ENCODE peak calls at places on chromosomes 12 and 14, in four cellular contexts. L, T, B and V are unnamed samples.

GRCh38 chr12:86170051-86170450 is 86.1 kb downstream of the MGAT4C start:
- DNase-seq in T (no peak), L (no peak), B (no peak), V (no peak)

GRCh38 chr12:126617312-126617711 is 1552.1 kb downstream of the AACS start:
- DNase-seq in T (no peak), B (no peak), L (no peak), V (no peak)

GRCh38 chr12:20183563-20183962 is 184.8 kb upstream of the PDE3A start:
- DNase-seq in T (no peak), L (no peak), B (no peak), V (no peak)

GRCh38 chr12:113016796-113017195 is 38.5 kb downstream of the OAS2 start:
- DNase-seq in T (no peak), L (no peak), B (no peak), V (no peak)

GRCh38 chr12:104583311-104583710 is 126.6 kb downstream of the CHST11 start:
- DNase-seq in B (no peak), L (no peak), T (no peak), V (no peak)

GRCh38 chr14:87066221-87066817 is 926.7 kb downstream of the GALC start:
- DNase-seq in B (no peak), T (no peak), L (no peak), V (peak; percentile 14)

GRCh38 chr14:22627506-22628263 is 16.5 kb downstream of the OR6J1 start:
- DNase-seq in B (no peak), L (no peak), T (no peak), V (no peak)

GRCh38 chr12:69620921-69621320 is 10.2 kb upstream of the LRRC10 start:
- DNase-seq in B (no peak), T (no peak), L (no peak), V (no peak)

GRCh38 chr14:52703225-52703624 is 3.8 kb upstream of the PSMC6 start:
- DNase-seq in B (no peak), L (no peak), T (no peak), V (no peak)

GRCh38 chr14:97841762-97842161 is 1044.6 kb downstream of the VRK1 start:
- DNase-seq in T (no peak), L (no peak), B (no peak), V (no peak)

GRCh38 chr14:59320771-59321170 is 132.3 kb downstream of the DAAM1 start:
- DNase-seq in B (no peak), T (no peak), L (no peak), V (no peak)

GRCh38 chr14:76863724-76864407 is 37.7 kb downstream of the LRRC74A start:
- DNase-seq in B (peak; percentile 32), T (no peak), L (no peak), V (no peak)

GRCh38 chr14:76965232-76965631 is 63.3 kb downstream of the IRF2BPL start:
- DNase-seq in B (no peak), L (no peak), T (no peak), V (no peak)

GRCh38 chr12:12488823-12489528 is 73.7 kb downstream of the DUSP16 start:
- DNase-seq in L (no peak), T (no peak), B (no peak), V (no peak)

GRCh38 chr12:9133243-9133938 is 17.7 kb upstream of the A2M start:
- DNase-seq in T (no peak), L (no peak), B (no peak), V (no peak)

GRCh38 chr12:20474443-20474842 is 106.1 kb downstream of the PDE3A start:
- DNase-seq in B (no peak), L (no peak), T (no peak), V (no peak)

GRCh38 chr12:91098942-91099341 is 12.4 kb downstream of the LUM start:
- DNase-seq in B (peak; percentile 41), L (no peak), T (no peak), V (no peak)

GRCh38 chr14:76257111-76257803 is 105.5 kb downstream of the GPATCH2L start:
- DNase-seq in B (no peak), L (no peak), T (no peak), V (no peak)

GRCh38 chr12:1845886-1846285 is 25.5 kb downstream of the LRTM2 start:
- DNase-seq in T (no peak), L (no peak), B (no peak), V (no peak)

GRCh38 chr12:33115716-33116115 is 219.1 kb upstream of the PKP2 start:
- DNase-seq in B (no peak), T (no peak), L (no peak), V (no peak)

GRCh38 chr14:23154876-23155587 is 28.4 kb downstream of the SLC7A8 start:
- DNase-seq in T (no peak), B (no peak), L (no peak), V (no peak)

GRCh38 chr12:76782440-76782996 is 18.6 kb downstream of the ZDHHC17 start:
- DNase-seq in B (no peak), L (no peak), T (no peak), V (no peak)

GRCh38 chr12:108806350-108806749 is 51.0 kb downstream of the SSH1 start:
- DNase-seq in L (no peak), B (no peak), T (no peak), V (no peak)

GRCh38 chr12:122651520-122652224 is 51.5 kb downstream of the HCAR2 start:
- DNase-seq in B (no peak), L (no peak), T (no peak), V (no peak)

GRCh38 chr12:128606970-128607369 is 216.8 kb downstream of the SLC15A4 start:
- DNase-seq in T (no peak), B (no peak), L (no peak), V (no peak)

GRCh38 chr12:108831309-108831991 is 25.9 kb downstream of the SSH1 start:
- DNase-seq in L (no peak), B (no peak), T (no peak), V (no peak)

GRCh38 chr14:100649173-100649519 is 61.9 kb upstream of the BEGAIN start:
- DNase-seq in B (no peak), T (no peak), L (no peak), V (no peak)

GRCh38 chr14:103130017-103130764 is 6.9 kb downstream of the TNFAIP2 start:
- DNase-seq in B (no peak), L (no peak), T (no peak), V (no peak)